ENCODE peak calls at places on chromosomes 1 and 21, in ten cellular contexts. One of them, this sample, is unnamed.

GRCh38 chr1:22848374-22848773 is 124.3 kb downstream of the LACTBL1 start:
- DNase-seq in RWPE1: no peak
- DNase-seq in COLO829: no peak
- DNase-seq in stimulated activated CD4-positive, alpha-beta T cell treated with anti-CD3 and anti-CD28 coated beads, Interleukin-1b, Interleukin-23, amount 100 ng/mL, for 1 hour: no peak
- DNase-seq in activated CD4-positive, alpha-beta T cell treated with anti-CD3 and anti-CD28 coated beads for 48 hours: no peak
- DNase-seq in amygdala: no peak
- DNase-seq in G401: no peak
- DNase-seq in AG09309: no peak
- DNase-seq in central memory CD8-positive, alpha-beta T cell: no peak
- DNase-seq in HT-29: no peak
- DNase-seq in this sample: no peak

GRCh38 chr1:38256072-38256471 is 209.5 kb upstream of the POU3F1 start:
- DNase-seq in COLO829: no peak
- DNase-seq in G401: no peak
- DNase-seq in RWPE1: no peak
- DNase-seq in AG09309: no peak
- DNase-seq in amygdala: no peak
- DNase-seq in activated CD4-positive, alpha-beta T cell treated with anti-CD3 and anti-CD28 coated beads for 48 hours: no peak
- DNase-seq in central memory CD8-positive, alpha-beta T cell: no peak
- DNase-seq in stimulated activated CD4-positive, alpha-beta T cell treated with anti-CD3 and anti-CD28 coated beads, Interleukin-1b, Interleukin-23, amount 100 ng/mL, for 1 hour: no peak
- DNase-seq in HT-29: no peak
- DNase-seq in this sample: no peak

GRCh38 chr1:162009501-162010174 is 14.0 kb downstream of the OLFML2B start:
- DNase-seq in HT-29: no peak
- DNase-seq in COLO829: no peak
- DNase-seq in central memory CD8-positive, alpha-beta T cell: no peak
- DNase-seq in amygdala: no peak
- DNase-seq in AG09309: no peak
- DNase-seq in RWPE1: no peak
- DNase-seq in activated CD4-positive, alpha-beta T cell treated with anti-CD3 and anti-CD28 coated beads for 48 hours: no peak
- DNase-seq in stimulated activated CD4-positive, alpha-beta T cell treated with anti-CD3 and anti-CD28 coated beads, Interleukin-1b, Interleukin-23, amount 100 ng/mL, for 1 hour: no peak
- DNase-seq in G401: no peak
- DNase-seq in this sample: no peak

GRCh38 chr1:22075718-22076117 is 23.2 kb downstream of the CDC42 start:
- DNase-seq in amygdala: no peak
- DNase-seq in activated CD4-positive, alpha-beta T cell treated with anti-CD3 and anti-CD28 coated beads for 48 hours: no peak
- DNase-seq in HT-29: peak
- DNase-seq in COLO829: no peak
- DNase-seq in stimulated activated CD4-positive, alpha-beta T cell treated with anti-CD3 and anti-CD28 coated beads, Interleukin-1b, Interleukin-23, amount 100 ng/mL, for 1 hour: no peak
- DNase-seq in AG09309: no peak
- DNase-seq in central memory CD8-positive, alpha-beta T cell: no peak
- DNase-seq in G401: no peak
- DNase-seq in RWPE1: no peak
- DNase-seq in this sample: no peak

GRCh38 chr1:236066828-236067386 is 2.0 kb upstream of the NID1 start:
- DNase-seq in G401: peak
- DNase-seq in HT-29: no peak
- DNase-seq in activated CD4-positive, alpha-beta T cell treated with anti-CD3 and anti-CD28 coated beads for 48 hours: peak
- DNase-seq in stimulated activated CD4-positive, alpha-beta T cell treated with anti-CD3 and anti-CD28 coated beads, Interleukin-1b, Interleukin-23, amount 100 ng/mL, for 1 hour: peak
- DNase-seq in AG09309: no peak
- DNase-seq in central memory CD8-positive, alpha-beta T cell: peak
- DNase-seq in amygdala: no peak
- DNase-seq in COLO829: no peak
- DNase-seq in RWPE1: no peak
- DNase-seq in this sample: no peak

GRCh38 chr21:44653656-44654575 is 543 bp downstream of the KRTAP12-4 start:
- DNase-seq in stimulated activated CD4-positive, alpha-beta T cell treated with anti-CD3 and anti-CD28 coated beads, Interleukin-1b, Interleukin-23, amount 100 ng/mL, for 1 hour: no peak
- DNase-seq in RWPE1: no peak
- DNase-seq in HT-29: no peak
- DNase-seq in central memory CD8-positive, alpha-beta T cell: peak
- DNase-seq in AG09309: no peak
- DNase-seq in amygdala: no peak
- DNase-seq in COLO829: no peak
- DNase-seq in G401: no peak
- DNase-seq in activated CD4-positive, alpha-beta T cell treated with anti-CD3 and anti-CD28 coated beads for 48 hours: peak
- DNase-seq in this sample: no peak

GRCh38 chr1:22031214-22031962 is 21.1 kb upstream of the CDC42 start:
- DNase-seq in COLO829: no peak
- DNase-seq in RWPE1: no peak
- DNase-seq in activated CD4-positive, alpha-beta T cell treated with anti-CD3 and anti-CD28 coated beads for 48 hours: peak
- DNase-seq in G401: no peak
- DNase-seq in amygdala: no peak
- DNase-seq in AG09309: no peak
- DNase-seq in stimulated activated CD4-positive, alpha-beta T cell treated with anti-CD3 and anti-CD28 coated beads, Interleukin-1b, Interleukin-23, amount 100 ng/mL, for 1 hour: no peak
- DNase-seq in central memory CD8-positive, alpha-beta T cell: no peak
- DNase-seq in HT-29: peak
- DNase-seq in this sample: no peak

GRCh38 chr1:115142616-115143015 is 53.3 kb upstream of the TSPAN2 start:
- DNase-seq in activated CD4-positive, alpha-beta T cell treated with anti-CD3 and anti-CD28 coated beads for 48 hours: no peak
- DNase-seq in amygdala: no peak
- DNase-seq in G401: no peak
- DNase-seq in HT-29: peak
- DNase-seq in AG09309: no peak
- DNase-seq in stimulated activated CD4-positive, alpha-beta T cell treated with anti-CD3 and anti-CD28 coated beads, Interleukin-1b, Interleukin-23, amount 100 ng/mL, for 1 hour: no peak
- DNase-seq in RWPE1: no peak
- DNase-seq in COLO829: no peak
- DNase-seq in central memory CD8-positive, alpha-beta T cell: no peak
- DNase-seq in this sample: no peak

GRCh38 chr1:109240158-109241152 is 8.9 kb upstream of the CELSR2 start:
- DNase-seq in activated CD4-positive, alpha-beta T cell treated with anti-CD3 and anti-CD28 coated beads for 48 hours: peak
- DNase-seq in AG09309: no peak
- DNase-seq in G401: peak
- DNase-seq in HT-29: peak
- DNase-seq in central memory CD8-positive, alpha-beta T cell: no peak
- DNase-seq in stimulated activated CD4-positive, alpha-beta T cell treated with anti-CD3 and anti-CD28 coated beads, Interleukin-1b, Interleukin-23, amount 100 ng/mL, for 1 hour: no peak
- DNase-seq in COLO829: no peak
- DNase-seq in RWPE1: peak
- DNase-seq in amygdala: no peak
- DNase-seq in this sample: no peak

GRCh38 chr1:17892225-17892624 is 137.1 kb downstream of the ACTL8 start:
- DNase-seq in activated CD4-positive, alpha-beta T cell treated with anti-CD3 and anti-CD28 coated beads for 48 hours: no peak
- DNase-seq in stimulated activated CD4-positive, alpha-beta T cell treated with anti-CD3 and anti-CD28 coated beads, Interleukin-1b, Interleukin-23, amount 100 ng/mL, for 1 hour: no peak
- DNase-seq in amygdala: no peak
- DNase-seq in HT-29: no peak
- DNase-seq in COLO829: no peak
- DNase-seq in RWPE1: no peak
- DNase-seq in G401: peak
- DNase-seq in central memory CD8-positive, alpha-beta T cell: no peak
- DNase-seq in AG09309: no peak
- DNase-seq in this sample: no peak

GRCh38 chr1:202034683-202035462 is 24.5 kb downstream of the ELF3 start:
- DNase-seq in RWPE1: peak
- DNase-seq in AG09309: peak
- DNase-seq in stimulated activated CD4-positive, alpha-beta T cell treated with anti-CD3 and anti-CD28 coated beads, Interleukin-1b, Interleukin-23, amount 100 ng/mL, for 1 hour: no peak
- DNase-seq in G401: no peak
- DNase-seq in amygdala: no peak
- DNase-seq in COLO829: no peak
- DNase-seq in HT-29: peak
- DNase-seq in central memory CD8-positive, alpha-beta T cell: no peak
- DNase-seq in activated CD4-positive, alpha-beta T cell treated with anti-CD3 and anti-CD28 coated beads for 48 hours: no peak
- DNase-seq in this sample: no peak

GRCh38 chr1:55727010-55727409 is 511.8 kb upstream of the USP24 start:
- DNase-seq in G401: no peak
- DNase-seq in amygdala: no peak
- DNase-seq in stimulated activated CD4-positive, alpha-beta T cell treated with anti-CD3 and anti-CD28 coated beads, Interleukin-1b, Interleukin-23, amount 100 ng/mL, for 1 hour: no peak
- DNase-seq in HT-29: no peak
- DNase-seq in RWPE1: peak
- DNase-seq in COLO829: no peak
- DNase-seq in central memory CD8-positive, alpha-beta T cell: no peak
- DNase-seq in activated CD4-positive, alpha-beta T cell treated with anti-CD3 and anti-CD28 coated beads for 48 hours: no peak
- DNase-seq in AG09309: no peak
- DNase-seq in this sample: no peak

GRCh38 chr1:70745199-70745598 is 302.4 kb downstream of the PTGER3 start:
- DNase-seq in HT-29: peak
- DNase-seq in stimulated activated CD4-positive, alpha-beta T cell treated with anti-CD3 and anti-CD28 coated beads, Interleukin-1b, Interleukin-23, amount 100 ng/mL, for 1 hour: no peak
- DNase-seq in amygdala: no peak
- DNase-seq in AG09309: no peak
- DNase-seq in G401: no peak
- DNase-seq in activated CD4-positive, alpha-beta T cell treated with anti-CD3 and anti-CD28 coated beads for 48 hours: no peak
- DNase-seq in COLO829: peak
- DNase-seq in RWPE1: no peak
- DNase-seq in central memory CD8-positive, alpha-beta T cell: no peak
- DNase-seq in this sample: no peak

GRCh38 chr1:204971700-204972336 is 71.2 kb upstream of the CNTN2 start:
- DNase-seq in AG09309: peak
- DNase-seq in stimulated activated CD4-positive, alpha-beta T cell treated with anti-CD3 and anti-CD28 coated beads, Interleukin-1b, Interleukin-23, amount 100 ng/mL, for 1 hour: no peak
- DNase-seq in COLO829: peak
- DNase-seq in central memory CD8-positive, alpha-beta T cell: no peak
- DNase-seq in amygdala: no peak
- DNase-seq in RWPE1: peak
- DNase-seq in G401: no peak
- DNase-seq in activated CD4-positive, alpha-beta T cell treated with anti-CD3 and anti-CD28 coated beads for 48 hours: no peak
- DNase-seq in HT-29: no peak
- DNase-seq in this sample: no peak

GRCh38 chr1:200027264-200027823 is at the start of gene NR5A2:
- DNase-seq in amygdala: no peak
- DNase-seq in AG09309: no peak
- DNase-seq in stimulated activated CD4-positive, alpha-beta T cell treated with anti-CD3 and anti-CD28 coated beads, Interleukin-1b, Interleukin-23, amount 100 ng/mL, for 1 hour: no peak
- DNase-seq in COLO829: no peak
- DNase-seq in G401: no peak
- DNase-seq in activated CD4-positive, alpha-beta T cell treated with anti-CD3 and anti-CD28 coated beads for 48 hours: no peak
- DNase-seq in HT-29: no peak
- DNase-seq in central memory CD8-positive, alpha-beta T cell: no peak
- DNase-seq in RWPE1: no peak
- DNase-seq in this sample: no peak

GRCh38 chr21:15797577-15798363 is 68.0 kb downstream of the USP25 start:
- DNase-seq in activated CD4-positive, alpha-beta T cell treated with anti-CD3 and anti-CD28 coated beads for 48 hours: no peak
- DNase-seq in G401: no peak
- DNase-seq in amygdala: no peak
- DNase-seq in central memory CD8-positive, alpha-beta T cell: no peak
- DNase-seq in RWPE1: no peak
- DNase-seq in HT-29: no peak
- DNase-seq in COLO829: no peak
- DNase-seq in stimulated activated CD4-positive, alpha-beta T cell treated with anti-CD3 and anti-CD28 coated beads, Interleukin-1b, Interleukin-23, amount 100 ng/mL, for 1 hour: no peak
- DNase-seq in AG09309: no peak
- DNase-seq in this sample: no peak

GRCh38 chr1:21706151-21706835 is 37.1 kb upstream of the RAP1GAP start:
- DNase-seq in HT-29: no peak
- DNase-seq in stimulated activated CD4-positive, alpha-beta T cell treated with anti-CD3 and anti-CD28 coated beads, Interleukin-1b, Interleukin-23, amount 100 ng/mL, for 1 hour: no peak
- DNase-seq in activated CD4-positive, alpha-beta T cell treated with anti-CD3 and anti-CD28 coated beads for 48 hours: no peak
- DNase-seq in G401: no peak
- DNase-seq in amygdala: no peak
- DNase-seq in COLO829: peak
- DNase-seq in RWPE1: no peak
- DNase-seq in AG09309: peak
- DNase-seq in central memory CD8-positive, alpha-beta T cell: no peak
- DNase-seq in this sample: no peak

GRCh38 chr1:93591833-93592635 is 89.6 kb downstream of the BCAR3 start:
- DNase-seq in activated CD4-positive, alpha-beta T cell treated with anti-CD3 and anti-CD28 coated beads for 48 hours: peak
- DNase-seq in stimulated activated CD4-positive, alpha-beta T cell treated with anti-CD3 and anti-CD28 coated beads, Interleukin-1b, Interleukin-23, amount 100 ng/mL, for 1 hour: no peak
- DNase-seq in HT-29: peak
- DNase-seq in COLO829: no peak
- DNase-seq in RWPE1: no peak
- DNase-seq in amygdala: no peak
- DNase-seq in central memory CD8-positive, alpha-beta T cell: no peak
- DNase-seq in AG09309: no peak
- DNase-seq in G401: no peak
- DNase-seq in this sample: no peak

GRCh38 chr1:236603896-236604217 is 459 bp downstream of the HEATR1 start:
- DNase-seq in RWPE1: peak
- DNase-seq in activated CD4-positive, alpha-beta T cell treated with anti-CD3 and anti-CD28 coated beads for 48 hours: peak
- DNase-seq in stimulated activated CD4-positive, alpha-beta T cell treated with anti-CD3 and anti-CD28 coated beads, Interleukin-1b, Interleukin-23, amount 100 ng/mL, for 1 hour: no peak
- DNase-seq in G401: no peak
- DNase-seq in amygdala: no peak
- DNase-seq in central memory CD8-positive, alpha-beta T cell: no peak
- DNase-seq in AG09309: no peak
- DNase-seq in HT-29: no peak
- DNase-seq in COLO829: no peak
- DNase-seq in this sample: no peak

GRCh38 chr1:10510520-10511493 is 36.1 kb downstream of the PEX14 start:
- DNase-seq in stimulated activated CD4-positive, alpha-beta T cell treated with anti-CD3 and anti-CD28 coated beads, Interleukin-1b, Interleukin-23, amount 100 ng/mL, for 1 hour: peak
- DNase-seq in central memory CD8-positive, alpha-beta T cell: peak
- DNase-seq in AG09309: peak
- DNase-seq in G401: no peak
- DNase-seq in amygdala: no peak
- DNase-seq in COLO829: peak
- DNase-seq in RWPE1: peak
- DNase-seq in HT-29: peak
- DNase-seq in activated CD4-positive, alpha-beta T cell treated with anti-CD3 and anti-CD28 coated beads for 48 hours: peak
- DNase-seq in this sample: no peak

GRCh38 chr1:37284053-37284452 is 190.3 kb upstream of the ZC3H12A start:
- DNase-seq in amygdala: no peak
- DNase-seq in COLO829: no peak
- DNase-seq in activated CD4-positive, alpha-beta T cell treated with anti-CD3 and anti-CD28 coated beads for 48 hours: no peak
- DNase-seq in stimulated activated CD4-positive, alpha-beta T cell treated with anti-CD3 and anti-CD28 coated beads, Interleukin-1b, Interleukin-23, amount 100 ng/mL, for 1 hour: no peak
- DNase-seq in AG09309: no peak
- DNase-seq in RWPE1: no peak
- DNase-seq in central memory CD8-positive, alpha-beta T cell: no peak
- DNase-seq in HT-29: no peak
- DNase-seq in G401: no peak
- DNase-seq in this sample: no peak

GRCh38 chr1:219529116-219529515 is 83.8 kb downstream of the ZC3H11B start:
- DNase-seq in AG09309: no peak
- DNase-seq in amygdala: no peak
- DNase-seq in RWPE1: no peak
- DNase-seq in G401: no peak
- DNase-seq in COLO829: no peak
- DNase-seq in activated CD4-positive, alpha-beta T cell treated with anti-CD3 and anti-CD28 coated beads for 48 hours: no peak
- DNase-seq in HT-29: no peak
- DNase-seq in central memory CD8-positive, alpha-beta T cell: no peak
- DNase-seq in stimulated activated CD4-positive, alpha-beta T cell treated with anti-CD3 and anti-CD28 coated beads, Interleukin-1b, Interleukin-23, amount 100 ng/mL, for 1 hour: no peak
- DNase-seq in this sample: no peak

GRCh38 chr1:1827456-1827855 is 49.2 kb upstream of the NADK start:
- DNase-seq in stimulated activated CD4-positive, alpha-beta T cell treated with anti-CD3 and anti-CD28 coated beads, Interleukin-1b, Interleukin-23, amount 100 ng/mL, for 1 hour: no peak
- DNase-seq in AG09309: no peak
- DNase-seq in G401: peak
- DNase-seq in amygdala: no peak
- DNase-seq in COLO829: no peak
- DNase-seq in central memory CD8-positive, alpha-beta T cell: no peak
- DNase-seq in RWPE1: no peak
- DNase-seq in activated CD4-positive, alpha-beta T cell treated with anti-CD3 and anti-CD28 coated beads for 48 hours: no peak
- DNase-seq in HT-29: no peak
- DNase-seq in this sample: no peak

GRCh38 chr21:39258207-39258606 is 55.2 kb downstream of the BRWD1 start:
- DNase-seq in amygdala: no peak
- DNase-seq in activated CD4-positive, alpha-beta T cell treated with anti-CD3 and anti-CD28 coated beads for 48 hours: no peak
- DNase-seq in AG09309: no peak
- DNase-seq in G401: no peak
- DNase-seq in RWPE1: no peak
- DNase-seq in HT-29: no peak
- DNase-seq in central memory CD8-positive, alpha-beta T cell: no peak
- DNase-seq in stimulated activated CD4-positive, alpha-beta T cell treated with anti-CD3 and anti-CD28 coated beads, Interleukin-1b, Interleukin-23, amount 100 ng/mL, for 1 hour: no peak
- DNase-seq in COLO829: no peak
- DNase-seq in this sample: no peak

GRCh38 chr1:2255420-2256369 is 27.6 kb downstream of the SKI start:
- DNase-seq in HT-29: peak
- DNase-seq in RWPE1: peak
- DNase-seq in COLO829: no peak
- DNase-seq in activated CD4-positive, alpha-beta T cell treated with anti-CD3 and anti-CD28 coated beads for 48 hours: peak
- DNase-seq in amygdala: no peak
- DNase-seq in central memory CD8-positive, alpha-beta T cell: peak
- DNase-seq in G401: peak
- DNase-seq in AG09309: no peak
- DNase-seq in stimulated activated CD4-positive, alpha-beta T cell treated with anti-CD3 and anti-CD28 coated beads, Interleukin-1b, Interleukin-23, amount 100 ng/mL, for 1 hour: no peak
- DNase-seq in this sample: no peak

GRCh38 chr1:112264553-112264952 is 131.5 kb upstream of the CTTNBP2NL start:
- DNase-seq in COLO829: no peak
- DNase-seq in amygdala: no peak
- DNase-seq in RWPE1: no peak
- DNase-seq in stimulated activated CD4-positive, alpha-beta T cell treated with anti-CD3 and anti-CD28 coated beads, Interleukin-1b, Interleukin-23, amount 100 ng/mL, for 1 hour: no peak
- DNase-seq in activated CD4-positive, alpha-beta T cell treated with anti-CD3 and anti-CD28 coated beads for 48 hours: no peak
- DNase-seq in central memory CD8-positive, alpha-beta T cell: no peak
- DNase-seq in HT-29: no peak
- DNase-seq in G401: no peak
- DNase-seq in AG09309: no peak
- DNase-seq in this sample: no peak

GRCh38 chr1:221913351-221913750 is 171.5 kb upstream of the DUSP10 start:
- DNase-seq in activated CD4-positive, alpha-beta T cell treated with anti-CD3 and anti-CD28 coated beads for 48 hours: no peak
- DNase-seq in G401: no peak
- DNase-seq in RWPE1: no peak
- DNase-seq in COLO829: no peak
- DNase-seq in central memory CD8-positive, alpha-beta T cell: no peak
- DNase-seq in AG09309: no peak
- DNase-seq in stimulated activated CD4-positive, alpha-beta T cell treated with anti-CD3 and anti-CD28 coated beads, Interleukin-1b, Interleukin-23, amount 100 ng/mL, for 1 hour: no peak
- DNase-seq in amygdala: no peak
- DNase-seq in HT-29: no peak
- DNase-seq in this sample: no peak

GRCh38 chr21:41847066-41847804 is 31.9 kb downstream of the PRDM15 start:
- DNase-seq in amygdala: no peak
- DNase-seq in AG09309: no peak
- DNase-seq in G401: no peak
- DNase-seq in COLO829: no peak
- DNase-seq in central memory CD8-positive, alpha-beta T cell: no peak
- DNase-seq in HT-29: no peak
- DNase-seq in stimulated activated CD4-positive, alpha-beta T cell treated with anti-CD3 and anti-CD28 coated beads, Interleukin-1b, Interleukin-23, amount 100 ng/mL, for 1 hour: no peak
- DNase-seq in activated CD4-positive, alpha-beta T cell treated with anti-CD3 and anti-CD28 coated beads for 48 hours: no peak
- DNase-seq in RWPE1: no peak
- DNase-seq in this sample: no peak

This sample was measured in esophagus squamous epithelium.